ENCODE peak calls at places on chromosomes 7 and 10, in five cellular contexts. One of them, this sample, is unnamed.

GRCh38 chr7:91182819-91183405 is 81.3 kb upstream of the FZD1 start:
- DNase-seq in bronchial epithelial cell: peak
- DNase-seq in activated CD4-positive, alpha-beta T cell treated with anti-CD3 and anti-CD28 coated beads, Interleukin-2, amount 50 U/mL, for 1 hour: no peak
- DNase-seq in NCI-H524: no peak
- DNase-seq in left ventricle myocardium superior: no peak
- DNase-seq in this sample: peak

GRCh38 chr10:8066146-8066545 is 11.7 kb downstream of the GATA3 start:
- DNase-seq in bronchial epithelial cell: no peak
- DNase-seq in activated CD4-positive, alpha-beta T cell treated with anti-CD3 and anti-CD28 coated beads, Interleukin-2, amount 50 U/mL, for 1 hour: no peak
- DNase-seq in NCI-H524: no peak
- DNase-seq in left ventricle myocardium superior: no peak
- DNase-seq in this sample: no peak

GRCh38 chr10:34655286-34656170 is 159.6 kb downstream of the PARD3 start:
- DNase-seq in bronchial epithelial cell: peak
- DNase-seq in activated CD4-positive, alpha-beta T cell treated with anti-CD3 and anti-CD28 coated beads, Interleukin-2, amount 50 U/mL, for 1 hour: no peak
- DNase-seq in NCI-H524: peak
- DNase-seq in left ventricle myocardium superior: no peak
- DNase-seq in this sample: peak

GRCh38 chr7:36535866-36536664 is 146.4 kb downstream of the ANLN start:
- DNase-seq in bronchial epithelial cell: peak
- DNase-seq in activated CD4-positive, alpha-beta T cell treated with anti-CD3 and anti-CD28 coated beads, Interleukin-2, amount 50 U/mL, for 1 hour: no peak
- DNase-seq in NCI-H524: no peak
- DNase-seq in left ventricle myocardium superior: no peak
- DNase-seq in this sample: peak

GRCh38 chr7:130988443-130988842 is 254.4 kb upstream of the KLF14 start:
- DNase-seq in bronchial epithelial cell: no peak
- DNase-seq in activated CD4-positive, alpha-beta T cell treated with anti-CD3 and anti-CD28 coated beads, Interleukin-2, amount 50 U/mL, for 1 hour: no peak
- DNase-seq in NCI-H524: peak
- DNase-seq in left ventricle myocardium superior: no peak
- DNase-seq in this sample: no peak

GRCh38 chr7:128067983-128068382 is 36.7 kb upstream of the LRRC4 start:
- DNase-seq in bronchial epithelial cell: no peak
- DNase-seq in activated CD4-positive, alpha-beta T cell treated with anti-CD3 and anti-CD28 coated beads, Interleukin-2, amount 50 U/mL, for 1 hour: no peak
- DNase-seq in NCI-H524: no peak
- DNase-seq in left ventricle myocardium superior: no peak
- DNase-seq in this sample: no peak

GRCh38 chr7:112771166-112771565 is 19.0 kb downstream of the TMEM168 start:
- DNase-seq in bronchial epithelial cell: no peak
- DNase-seq in activated CD4-positive, alpha-beta T cell treated with anti-CD3 and anti-CD28 coated beads, Interleukin-2, amount 50 U/mL, for 1 hour: no peak
- DNase-seq in NCI-H524: no peak
- DNase-seq in left ventricle myocardium superior: no peak
- DNase-seq in this sample: no peak

GRCh38 chr7:34330308-34330707 is 327.7 kb upstream of the NPSR1 start:
- DNase-seq in bronchial epithelial cell: peak
- DNase-seq in activated CD4-positive, alpha-beta T cell treated with anti-CD3 and anti-CD28 coated beads, Interleukin-2, amount 50 U/mL, for 1 hour: no peak
- DNase-seq in NCI-H524: no peak
- DNase-seq in left ventricle myocardium superior: no peak
- DNase-seq in this sample: no peak

GRCh38 chr10:122435212-122435827 is 19.1 kb upstream of the ARMS2 start:
- DNase-seq in bronchial epithelial cell: peak
- DNase-seq in activated CD4-positive, alpha-beta T cell treated with anti-CD3 and anti-CD28 coated beads, Interleukin-2, amount 50 U/mL, for 1 hour: no peak
- DNase-seq in NCI-H524: peak
- DNase-seq in left ventricle myocardium superior: no peak
- DNase-seq in this sample: peak

GRCh38 chr10:5871596-5871995 is 18.1 kb downstream of the ANKRD16 start:
- DNase-seq in bronchial epithelial cell: no peak
- DNase-seq in activated CD4-positive, alpha-beta T cell treated with anti-CD3 and anti-CD28 coated beads, Interleukin-2, amount 50 U/mL, for 1 hour: no peak
- DNase-seq in NCI-H524: no peak
- DNase-seq in left ventricle myocardium superior: no peak
- DNase-seq in this sample: no peak

GRCh38 chr7:139731802-139732470 is 45.9 kb downstream of the HIPK2 start:
- DNase-seq in bronchial epithelial cell: peak
- DNase-seq in activated CD4-positive, alpha-beta T cell treated with anti-CD3 and anti-CD28 coated beads, Interleukin-2, amount 50 U/mL, for 1 hour: no peak
- DNase-seq in NCI-H524: no peak
- DNase-seq in left ventricle myocardium superior: peak
- DNase-seq in this sample: peak

GRCh38 chr7:50659329-50659965 is 94.2 kb upstream of the DDC start:
- DNase-seq in bronchial epithelial cell: no peak
- DNase-seq in activated CD4-positive, alpha-beta T cell treated with anti-CD3 and anti-CD28 coated beads, Interleukin-2, amount 50 U/mL, for 1 hour: no peak
- DNase-seq in NCI-H524: no peak
- DNase-seq in left ventricle myocardium superior: no peak
- DNase-seq in this sample: no peak

GRCh38 chr10:63260860-63261251 is 127.7 kb downstream of the NRBF2 start:
- DNase-seq in bronchial epithelial cell: no peak
- DNase-seq in activated CD4-positive, alpha-beta T cell treated with anti-CD3 and anti-CD28 coated beads, Interleukin-2, amount 50 U/mL, for 1 hour: no peak
- DNase-seq in NCI-H524: no peak
- DNase-seq in left ventricle myocardium superior: no peak
- DNase-seq in this sample: no peak

GRCh38 chr10:46318808-46319207 is 32.0 kb downstream of the ANTXRL start:
- DNase-seq in bronchial epithelial cell: no peak
- DNase-seq in activated CD4-positive, alpha-beta T cell treated with anti-CD3 and anti-CD28 coated beads, Interleukin-2, amount 50 U/mL, for 1 hour: no peak
- DNase-seq in NCI-H524: peak
- DNase-seq in left ventricle myocardium superior: no peak
- DNase-seq in this sample: no peak

GRCh38 chr10:59237775-59238174 is 61.3 kb downstream of the PHYHIPL start:
- DNase-seq in bronchial epithelial cell: no peak
- DNase-seq in activated CD4-positive, alpha-beta T cell treated with anti-CD3 and anti-CD28 coated beads, Interleukin-2, amount 50 U/mL, for 1 hour: no peak
- DNase-seq in NCI-H524: no peak
- DNase-seq in left ventricle myocardium superior: no peak
- DNase-seq in this sample: no peak

GRCh38 chr7:38702002-38702535 is 70.9 kb upstream of the AMPH start:
- DNase-seq in bronchial epithelial cell: peak
- DNase-seq in activated CD4-positive, alpha-beta T cell treated with anti-CD3 and anti-CD28 coated beads, Interleukin-2, amount 50 U/mL, for 1 hour: no peak
- DNase-seq in NCI-H524: no peak
- DNase-seq in left ventricle myocardium superior: no peak
- DNase-seq in this sample: peak

GRCh38 chr7:116403265-116403664 is 96.3 kb upstream of the CAV2 start:
- DNase-seq in bronchial epithelial cell: no peak
- DNase-seq in activated CD4-positive, alpha-beta T cell treated with anti-CD3 and anti-CD28 coated beads, Interleukin-2, amount 50 U/mL, for 1 hour: no peak
- DNase-seq in NCI-H524: no peak
- DNase-seq in left ventricle myocardium superior: no peak
- DNase-seq in this sample: no peak

GRCh38 chr7:137513091-137513490 is 169.6 kb upstream of the PTN start:
- DNase-seq in bronchial epithelial cell: no peak
- DNase-seq in activated CD4-positive, alpha-beta T cell treated with anti-CD3 and anti-CD28 coated beads, Interleukin-2, amount 50 U/mL, for 1 hour: no peak
- DNase-seq in NCI-H524: no peak
- DNase-seq in left ventricle myocardium superior: no peak
- DNase-seq in this sample: no peak

GRCh38 chr10:84333864-84334451 is 5.6 kb downstream of the CCSER2 start:
- DNase-seq in bronchial epithelial cell: peak
- DNase-seq in activated CD4-positive, alpha-beta T cell treated with anti-CD3 and anti-CD28 coated beads, Interleukin-2, amount 50 U/mL, for 1 hour: peak
- DNase-seq in NCI-H524: peak
- DNase-seq in left ventricle myocardium superior: no peak
- DNase-seq in this sample: peak